ENCODE peak calls at places on chromosomes 5 and 9, in eight cellular contexts. Q is dermis microvascular lymphatic vessel endothelial cell, W is Caki2, M is COR-L47, C is WTC11, L is GM13977, A is ELR, H is sigmoid colon. S is an unnamed sample.

GRCh38 chr9:93621922-93622321 is 45.5 kb downstream of the PHF2 start:
- DNase-seq in Q (no peak), W (no peak), M (no peak), C (no peak), L (no peak), A (no peak), H (no peak), S (no peak)

GRCh38 chr5:55657443-55657842 is 54.7 kb downstream of the SLC38A9 start:
- DNase-seq in Q (no peak), W (no peak), M (no peak), C (no peak), L (no peak), A (no peak), H (no peak), S (no peak)

GRCh38 chr9:117485176-117485575 is 70.3 kb upstream of the ASTN2 start:
- DNase-seq in Q (no peak), W (peak), M (no peak), C (no peak), L (no peak), A (peak), H (no peak), S (no peak)

GRCh38 chr5:80033513-80033912 is 1.6 kb upstream of the THBS4 start:
- DNase-seq in Q (no peak), W (no peak), M (no peak), C (no peak), L (no peak), A (peak), H (no peak), S (no peak)

GRCh38 chr9:61669352-61669751 is 479.5 kb downstream of the SPATA31A7 start:
- DNase-seq in Q (no peak), W (no peak), M (no peak), C (no peak), L (no peak), A (no peak), H (no peak), S (no peak)

GRCh38 chr9:126882746-126883145 is 22.3 kb downstream of the ZBTB34 start:
- DNase-seq in Q (no peak), W (no peak), M (no peak), C (no peak), L (no peak), A (no peak), H (no peak), S (no peak)

GRCh38 chr5:116573279-116573616 is 1.4 kb downstream of the SEMA6A start:
- DNase-seq in Q (peak), W (no peak), M (peak), C (peak), L (peak), A (no peak), H (peak), S (no peak)

GRCh38 chr9:98944130-98945074 is 695 bp downstream of the COL15A1 start:
- DNase-seq in Q (no peak), W (no peak), M (peak), C (peak), L (peak), A (peak), H (peak), S (no peak)

GRCh38 chr5:113246371-113246870 is 188.4 kb downstream of the TSSK1B start:
- DNase-seq in Q (no peak), W (no peak), M (no peak), C (no peak), L (no peak), A (no peak), H (peak), S (no peak)

GRCh38 chr5:116411101-116411571 is 163.5 kb downstream of the SEMA6A start:
- DNase-seq in Q (no peak), W (no peak), M (no peak), C (no peak), L (no peak), A (no peak), H (peak), S (no peak)

GRCh38 chr5:85938201-85938600 is 679.5 kb upstream of the COX7C start:
- DNase-seq in Q (no peak), W (no peak), M (no peak), C (no peak), L (no peak), A (no peak), H (no peak), S (no peak)

GRCh38 chr9:126531035-126531571 is 82.6 kb upstream of the LMX1B start:
- DNase-seq in Q (no peak), W (no peak), M (no peak), C (no peak), L (no peak), A (no peak), H (no peak), S (no peak)

GRCh38 chr5:1926071-1926440 is 43.3 kb upstream of the IRX4 start:
- DNase-seq in Q (no peak), W (no peak), M (no peak), C (no peak), L (no peak), A (no peak), H (no peak), S (no peak)

GRCh38 chr5:113678924-113679575 is 165.6 kb downstream of the YTHDC2 start:
- DNase-seq in Q (peak), W (peak), M (peak), C (peak), L (peak), A (peak), H (no peak), S (peak)

GRCh38 chr5:7017004-7017770 is 304.0 kb downstream of the TENT4A start:
- DNase-seq in Q (no peak), W (no peak), M (no peak), C (no peak), L (no peak), A (no peak), H (no peak), S (no peak)

GRCh38 chr9:135447126-135447525 is 32.5 kb upstream of the PPP1R26 start:
- DNase-seq in Q (no peak), W (no peak), M (no peak), C (no peak), L (no peak), A (no peak), H (no peak), S (no peak)

GRCh38 chr9:19516348-19516747 is 107.5 kb downstream of the ACER2 start:
- DNase-seq in Q (no peak), W (no peak), M (no peak), C (no peak), L (no peak), A (no peak), H (no peak), S (no peak)

GRCh38 chr5:41065691-41066335 is 5.3 kb downstream of the MROH2B start:
- DNase-seq in Q (no peak), W (no peak), M (no peak), C (no peak), L (no peak), A (peak), H (no peak), S (no peak)

GRCh38 chr5:160665460-160665859 is 186.6 kb downstream of the ATP10B start:
- DNase-seq in Q (no peak), W (no peak), M (no peak), C (no peak), L (no peak), A (no peak), H (no peak), S (no peak)

GRCh38 chr9:134981001-134981400 is 63.3 kb upstream of the FCN1 start:
- DNase-seq in Q (no peak), W (no peak), M (no peak), C (no peak), L (no peak), A (no peak), H (peak), S (no peak)

GRCh38 chr5:168270446-168270845 is 21.0 kb upstream of the WWC1 start:
- DNase-seq in Q (no peak), W (no peak), M (no peak), C (no peak), L (no peak), A (no peak), H (no peak), S (no peak)

GRCh38 chr9:126614455-126615248 is 924 bp downstream of the LMX1B start:
- DNase-seq in Q (no peak), W (no peak), M (no peak), C (peak), L (peak), A (no peak), H (peak), S (no peak)

GRCh38 chr9:93726147-93726546 is 149.8 kb downstream of the PHF2 start:
- DNase-seq in Q (no peak), W (no peak), M (no peak), C (no peak), L (no peak), A (no peak), H (no peak), S (no peak)

GRCh38 chr9:111994831-111995458 is 98.3 kb downstream of the UGCG start:
- DNase-seq in Q (peak), W (peak), M (no peak), C (no peak), L (no peak), A (no peak), H (no peak), S (no peak)

GRCh38 chr5:96177303-96177869 is 215.7 kb upstream of the ELL2 start:
- DNase-seq in Q (no peak), W (no peak), M (no peak), C (no peak), L (peak), A (peak), H (no peak), S (no peak)

GRCh38 chr5:147369742-147370374 is 135.0 kb downstream of the STK32A start:
- DNase-seq in Q (peak), W (peak), M (peak), C (no peak), L (no peak), A (peak), H (no peak), S (no peak)

GRCh38 chr5:5182508-5183191 is 42.5 kb downstream of the ADAMTS16 start:
- DNase-seq in Q (no peak), W (no peak), M (no peak), C (no peak), L (no peak), A (peak), H (no peak), S (no peak)

GRCh38 chr5:151222769-151223446 is 984 bp downstream of the CCDC69 start:
- DNase-seq in Q (no peak), W (no peak), M (no peak), C (peak), L (peak), A (peak), H (peak), S (no peak)

GRCh38 chr5:146338774-146339714 is at the start of gene POU4F3:
- DNase-seq in Q (no peak), W (no peak), M (peak), C (peak), L (peak), A (no peak), H (no peak), S (no peak)

GRCh38 chr5:122385786-122386185 is 73.7 kb downstream of the SNCAIP start:
- DNase-seq in Q (no peak), W (no peak), M (no peak), C (no peak), L (no peak), A (no peak), H (no peak), S (no peak)

GRCh38 chr9:137140151-137141012 is 1.4 kb downstream of the GRIN1 start:
- DNase-seq in Q (no peak), W (no peak), M (no peak), C (no peak), L (no peak), A (no peak), H (no peak), S (no peak)

GRCh38 chr9:98117984-98118639 is 910 bp downstream of the TRIM14 start:
- DNase-seq in Q (no peak), W (peak), M (no peak), C (no peak), L (peak), A (peak), H (no peak), S (peak)

GRCh38 chr9:124520206-124520596 is 13.0 kb upstream of the NR5A1 start:
- DNase-seq in Q (no peak), W (no peak), M (no peak), C (no peak), L (no peak), A (no peak), H (peak), S (no peak)

GRCh38 chr9:105157178-105157583 is 87.3 kb upstream of the SLC44A1 start:
- DNase-seq in Q (peak), W (peak), M (peak), C (peak), L (peak), A (peak), H (peak), S (peak)

GRCh38 chr9:16743375-16743774 is 127.1 kb downstream of the BNC2 start:
- DNase-seq in Q (no peak), W (no peak), M (no peak), C (no peak), L (no peak), A (no peak), H (no peak), S (no peak)

GRCh38 chr5:150399158-150400019 is 13.3 kb downstream of the CD74 start:
- DNase-seq in Q (no peak), W (no peak), M (no peak), C (no peak), L (no peak), A (no peak), H (no peak), S (no peak)

GRCh38 chr5:17436345-17436744 is 61.7 kb upstream of the TAF11L2 start:
- DNase-seq in Q (no peak), W (no peak), M (no peak), C (no peak), L (no peak), A (no peak), H (no peak), S (no peak)

GRCh38 chr5:31218978-31219377 is 25.5 kb downstream of the CDH6 start:
- DNase-seq in Q (no peak), W (no peak), M (no peak), C (no peak), L (no peak), A (no peak), H (no peak), S (no peak)

GRCh38 chr9:134539613-134540012 is 102.0 kb upstream of the COL5A1 start:
- DNase-seq in Q (no peak), W (no peak), M (no peak), C (no peak), L (no peak), A (no peak), H (no peak), S (no peak)

S was measured in naive thymus-derived CD4-positive, alpha-beta T cell.